ENCODE peak calls at places on chromosomes 11 and 22, in six cellular contexts. T is psoas muscle; L is cardiac muscle cell; B is activated CD8-positive, alpha-beta T cell treated with anti-CD3 and anti-CD28 coated beads for 36 hours; V is AG09309; N is OCI-LY7. G is an unnamed sample.

GRCh38 chr11:67311556-67312082 is 8.3 kb downstream of the SSH3 start:
- DNase-seq in L (no peak), B (peak), N (no peak), V (no peak), T (no peak), G (no peak)

GRCh38 chr11:93917673-93918072 is 67.3 kb upstream of the VSTM5 start:
- DNase-seq in T (no peak), V (no peak), L (no peak), B (no peak), N (no peak), G (no peak)

GRCh38 chr11:59152312-59152967 is 9.8 kb downstream of the FAM111A start:
- DNase-seq in B (peak), V (no peak), L (no peak), N (no peak), T (no peak), G (no peak)

GRCh38 chr22:25779426-25779825 is 37.4 kb downstream of the MYO18B start:
- DNase-seq in V (no peak), T (no peak), L (no peak), N (no peak), B (no peak), G (no peak)

GRCh38 chr11:95067042-95067827 is 516 bp downstream of the SRSF8 start:
- DNase-seq in N (peak), V (no peak), B (peak), L (peak), T (peak), G (peak)

GRCh38 chr22:35023692-35024363 is 42.1 kb upstream of the ISX start:
- DNase-seq in T (peak), N (peak), B (peak), L (peak), V (no peak), G (peak)

GRCh38 chr11:74683941-74684481 is 47.2 kb downstream of the CHRDL2 start:
- DNase-seq in N (no peak), V (no peak), B (no peak), T (no peak), L (no peak), G (no peak)

GRCh38 chr11:55648027-55648426 is at the start of gene OR4S2:
- DNase-seq in V (no peak), N (no peak), T (no peak), L (no peak), B (no peak), G (no peak)

GRCh38 chr11:10461276-10461790 is 6.3 kb downstream of the AMPD3 start:
- DNase-seq in N (no peak), B (no peak), T (no peak), L (no peak), V (no peak), G (no peak)

GRCh38 chr11:66277475-66278391 is at the start of gene CNIH2:
- DNase-seq in B (peak), N (peak), V (no peak), L (peak), T (peak), G (peak)

GRCh38 chr22:33438273-33438672 is 380.1 kb upstream of the SYN3 start:
- DNase-seq in V (peak), L (no peak), N (no peak), B (no peak), T (no peak), G (no peak)

GRCh38 chr11:122305018-122305417 is 189.0 kb upstream of the BLID start:
- DNase-seq in B (no peak), N (no peak), T (no peak), L (no peak), V (no peak), G (no peak)

GRCh38 chr11:133681901-133682300 is 149.6 kb upstream of the OPCML start:
- DNase-seq in V (no peak), T (no peak), N (no peak), L (peak), B (no peak), G (no peak)

GRCh38 chr11:125376117-125376516 is 119.9 kb downstream of the FEZ1 start:
- DNase-seq in B (no peak), T (peak), L (peak), V (no peak), N (no peak), G (no peak)

GRCh38 chr11:11401960-11402359 is 48.9 kb upstream of the CSNK2A3 start:
- DNase-seq in L (no peak), B (no peak), N (no peak), V (no peak), T (no peak), G (no peak)

GRCh38 chr11:119052163-119052814 is 4.7 kb downstream of the HYOU1 start:
- DNase-seq in B (no peak), T (no peak), N (no peak), V (no peak), L (no peak), G (no peak)

GRCh38 chr11:12810497-12810896 is 136.3 kb downstream of the TEAD1 start:
- DNase-seq in B (no peak), V (no peak), T (no peak), L (no peak), N (no peak), G (no peak)

GRCh38 chr22:29156507-29156906 is 49.2 kb upstream of the EMID1 start:
- DNase-seq in T (no peak), V (no peak), L (peak), N (no peak), B (no peak), G (no peak)

GRCh38 chr11:32451808-32452207 is 16.5 kb upstream of the WT1 start:
- DNase-seq in B (no peak), L (no peak), N (no peak), T (peak), V (no peak), G (no peak)

GRCh38 chr22:38841211-38841610 is 2.6 kb downstream of the NPTXR start:
- DNase-seq in T (no peak), N (no peak), B (no peak), L (no peak), V (no peak), G (no peak)

GRCh38 chr11:32072872-32073661 is 17.8 kb upstream of the RCN1 start:
- DNase-seq in N (no peak), B (no peak), V (no peak), L (no peak), T (no peak), G (no peak)

GRCh38 chr11:70472240-70472639 is 73.9 kb downstream of the CTTN start:
- DNase-seq in L (no peak), T (no peak), N (no peak), V (no peak), B (no peak), G (no peak)

GRCh38 chr22:45703758-45704157 is 32.1 kb downstream of the ATXN10 start:
- DNase-seq in N (no peak), V (no peak), T (no peak), L (peak), B (no peak), G (no peak)

GRCh38 chr22:29330753-29331152 is 15.3 kb upstream of the RASL10A start:
- DNase-seq in N (no peak), B (no peak), L (no peak), T (peak), V (no peak), G (no peak)

GRCh38 chr11:92735039-92735438 is 234.4 kb upstream of the MTNR1B start:
- DNase-seq in N (no peak), T (no peak), L (no peak), B (no peak), V (no peak), G (no peak)
- TF ChIP-seq CTCF in N (peak), T (no peak), L (peak), B (no peak), V (peak), G (no peak)

GRCh38 chr11:18321991-18322711 is at the start of the genes GTF2H1 and HPS5:
- DNase-seq in T (peak), L (peak), N (peak), V (peak), B (peak), G (peak)
- TF ChIP-seq CTCF in T (no peak), L (no peak), N (no peak), V (no peak), B (no peak), G (no peak)

GRCh38 chr11:84247129-84247528 is 961.0 kb upstream of the CCDC90B start:
- DNase-seq in L (no peak), N (no peak), T (no peak), V (no peak), B (no peak), G (no peak)

GRCh38 chr11:84247931-84248330 is 961.8 kb upstream of the CCDC90B start:
- DNase-seq in T (no peak), V (no peak), N (no peak), B (no peak), L (no peak), G (no peak)

GRCh38 chr11:84243629-84244263 is 957.6 kb upstream of the CCDC90B start:
- DNase-seq in V (no peak), N (no peak), T (no peak), L (no peak), B (no peak), G (no peak)

GRCh38 chr11:84250834-84251613 is 964.9 kb upstream of the CCDC90B start:
- DNase-seq in V (no peak), L (no peak), N (no peak), B (no peak), T (no peak), G (no peak)

GRCh38 chr11:84249344-84250135 is 963.4 kb upstream of the CCDC90B start:
- DNase-seq in B (no peak), T (no peak), N (no peak), L (no peak), V (no peak), G (no peak)
- TF ChIP-seq CTCF in B (no peak), T (no peak), N (no peak), L (no peak), V (no peak), G (no peak)

GRCh38 chr11:1303196-1303821 is 6.1 kb downstream of the TOLLIP start:
- DNase-seq in L (no peak), T (no peak), V (no peak), N (no peak), B (no peak), G (no peak)
- TF ChIP-seq CTCF in L (peak), T (no peak), V (no peak), N (peak), B (no peak), G (no peak)

DNA sequence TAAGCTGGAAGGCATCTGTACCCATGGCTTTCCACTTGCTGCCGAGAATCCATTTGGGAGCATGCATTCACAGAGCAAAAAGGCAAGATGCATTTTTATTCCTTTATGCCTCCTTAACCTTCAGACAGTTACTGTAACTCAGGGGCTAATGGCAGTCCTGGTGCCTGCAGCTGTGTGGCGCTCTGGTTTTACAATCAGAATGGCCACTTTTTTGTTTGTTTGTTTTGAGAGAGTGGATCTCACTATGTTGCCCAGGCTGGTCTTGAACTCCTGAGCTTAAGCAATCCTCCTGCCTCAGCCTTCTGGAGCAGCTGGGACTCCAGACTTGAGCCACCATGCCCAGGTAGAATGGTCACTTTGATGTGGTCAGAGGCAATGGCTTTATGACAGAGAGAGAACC is 101.8 kb downstream of the NAV2 start:
- DNase-seq in B (no peak), N (no peak), T (no peak), V (no peak), L (no peak), G (no peak)
- TF ChIP-seq CTCF in B (no peak), N (no peak), T (no peak), V (no peak), L (peak), G (no peak)

GRCh38 chr11:79100093-79100704 is 340.6 kb downstream of the TENM4 start:
- DNase-seq in B (peak), V (no peak), N (peak), L (peak), T (no peak), G (peak)
- TF ChIP-seq CTCF in B (peak), V (peak), N (peak), L (peak), T (peak), G (peak)

GRCh38 chr11:69437876-69438205 is 43.6 kb upstream of the LINC01488 start:
- DNase-seq in T (no peak), V (no peak), L (no peak), B (no peak), N (no peak), G (no peak)

GRCh38 chr11:69436041-69436982 is 45.2 kb upstream of the LINC01488 start:
- DNase-seq in V (no peak), L (no peak), B (no peak), T (no peak), N (no peak), G (no peak)

GRCh38 chr11:69435161-69435990 is 46.1 kb upstream of the LINC01488 start:
- DNase-seq in T (no peak), V (no peak), L (no peak), B (no peak), N (no peak), G (no peak)

GRCh38 chr11:69438286-69438920 is 43.1 kb upstream of the LINC01488 start:
- DNase-seq in V (no peak), B (no peak), N (no peak), T (no peak), L (no peak), G (no peak)

DNA sequence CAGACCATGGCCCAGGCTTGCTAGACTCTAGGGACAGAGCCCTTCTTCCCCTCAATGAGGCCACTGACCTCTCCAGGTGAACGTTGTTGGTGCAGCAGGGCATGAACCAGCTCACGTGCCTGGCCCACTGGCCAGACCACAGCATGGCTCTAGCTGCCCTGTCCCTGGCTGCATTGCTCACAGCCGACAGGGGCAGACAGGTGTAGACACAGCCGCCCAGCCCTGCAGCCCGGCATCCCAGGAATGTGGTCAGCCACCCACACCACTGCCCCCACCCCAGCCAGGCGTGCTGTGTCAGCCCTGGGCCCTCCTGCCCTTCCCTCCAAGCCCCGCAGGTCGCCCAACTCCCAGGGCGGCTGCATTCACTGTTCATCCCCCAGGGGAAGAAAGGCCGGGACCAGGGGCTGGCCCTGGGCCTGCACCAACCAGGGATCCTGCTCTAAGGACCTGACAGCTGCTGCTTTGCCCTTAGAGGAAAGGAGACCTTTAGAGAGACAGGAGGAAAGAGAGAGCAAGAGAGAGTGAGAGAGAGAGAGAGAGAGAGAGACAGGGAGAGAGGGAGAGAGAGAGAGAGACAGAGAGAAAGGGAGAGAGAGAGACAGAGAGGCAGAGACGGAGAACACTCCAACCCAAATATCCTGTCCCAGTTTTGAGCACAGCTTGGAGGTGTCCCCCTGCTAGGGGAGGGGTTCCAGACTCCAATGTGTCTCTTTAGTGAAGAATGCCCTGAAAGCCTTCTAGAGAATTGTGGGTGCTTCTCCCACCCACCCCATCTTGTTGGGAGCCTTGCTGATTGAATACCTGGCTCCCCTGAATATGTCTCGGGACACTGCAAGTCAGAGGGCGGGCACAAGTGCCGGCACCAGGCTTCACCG is 44.2 kb upstream of the LINC01488 start:
- DNase-seq in B (no peak), N (no peak), V (no peak), L (peak), T (no peak), G (no peak)
- TF ChIP-seq CTCF in B (no peak), N (no peak), V (no peak), L (no peak), T (no peak), G (no peak)

GRCh38 chr11:6474423-6474792 is 667 bp upstream of the TRIM3 start:
- DNase-seq in N (no peak), V (no peak), B (no peak), L (no peak), T (no peak), G (no peak)

GRCh38 chr11:6473481-6474422 is at the start of gene TRIM3:
- DNase-seq in N (peak), T (peak), B (peak), V (peak), L (peak), G (peak)

GRCh38 chr11:6474806-6475500 is 1.2 kb upstream of the TRIM3 start:
- DNase-seq in T (no peak), B (no peak), V (no peak), N (no peak), L (no peak), G (no peak)

GRCh38 chr11:6476571-6476970 is 2.8 kb upstream of the TRIM3 start:
- DNase-seq in N (no peak), T (no peak), V (no peak), B (no peak), L (no peak), G (no peak)

GRCh38 chr11:6475936-6476335 is 2.2 kb upstream of the TRIM3 start:
- DNase-seq in T (no peak), V (no peak), L (no peak), N (no peak), B (no peak), G (no peak)
- TF ChIP-seq CTCF in T (no peak), V (no peak), L (no peak), N (peak), B (no peak), G (no peak)

GRCh38 chr11:45917623-45918330 is at the start of gene PEX16:
- DNase-seq in L (peak), B (peak), N (peak), V (peak), T (peak), G (peak)

GRCh38 chr11:45915446-45915845 is 2.2 kb downstream of the PEX16 start:
- DNase-seq in T (no peak), N (no peak), L (no peak), B (no peak), V (no peak), G (no peak)

GRCh38 chr11:45917286-45917622 is 423 bp downstream of the PEX16 start:
- DNase-seq in V (no peak), L (no peak), B (peak), N (no peak), T (no peak), G (no peak)

GRCh38 chr11:45913514-45913913 is 4.2 kb downstream of the PEX16 start:
- DNase-seq in N (no peak), V (no peak), L (no peak), T (no peak), B (no peak), G (no peak)

GRCh38 chr11:45913942-45914635 is 3.6 kb downstream of the PEX16 start:
- DNase-seq in T (no peak), V (no peak), N (no peak), B (no peak), L (no peak), G (no peak)
- TF ChIP-seq CTCF in T (no peak), V (no peak), N (no peak), B (no peak), L (no peak), G (no peak)

GRCh38 chr22:43529461-43529860 is 117.6 kb downstream of the MPPED1 start:
- DNase-seq in N (no peak), V (no peak), T (no peak), L (no peak), B (no peak), G (no peak)
- TF ChIP-seq CTCF in N (no peak), V (no peak), T (no peak), L (no peak), B (no peak), G (no peak)